ENCODE peak calls at places on chromosomes 3 and 15, in five cellular contexts. H is MM.1S, A is SK-N-SH, W is neural progenitor cell, Q is OCI-LY7. B is an unnamed sample.
A peak's percentile ranks its signal among the peaks of the same experiment; 100 is the strongest.

GRCh38 chr3:193783166-193783896 is 190.3 kb downstream of the OPA1 start:
- DNase-seq in H (no peak), A (no peak), W (no peak), Q (no peak), B (peak; percentile 73)

GRCh38 chr15:35168464-35168863 is 83.4 kb upstream of the NANOGP8 start:
- DNase-seq in H (no peak), A (no peak), W (no peak), Q (no peak), B (peak; percentile 83)

GRCh38 chr3:124666067-124666466 is 64.2 kb upstream of the UMPS start:
- DNase-seq in H (no peak), A (no peak), W (no peak), Q (no peak), B (no peak)

GRCh38 chr3:141646760-141647561 is 91.1 kb upstream of the RNF7 start:
- DNase-seq in H (no peak), A (peak; percentile 70), W (peak; percentile 59), Q (peak; percentile 39), B (peak; percentile 39)

GRCh38 chr3:12303532-12303931 is 14.7 kb downstream of the PPARG start:
- DNase-seq in H (no peak), A (no peak), W (no peak), Q (no peak), B (peak; percentile 55)

GRCh38 chr15:29309139-29309538 is 39.5 kb upstream of the NSMCE3 start:
- DNase-seq in H (no peak), A (no peak), W (no peak), Q (peak; percentile 17), B (no peak)

GRCh38 chr3:109081746-109082510 is 36.0 kb downstream of the MORC1 start:
- DNase-seq in H (peak; percentile 76), A (peak; percentile 34), W (peak; percentile 66), Q (peak; percentile 39), B (peak; percentile 57)

GRCh38 chr15:47715856-47716445 is 1.4 kb upstream of the SEMA6D start:
- DNase-seq in H (no peak), A (no peak), W (peak; percentile 53), Q (no peak), B (no peak)

GRCh38 chr15:31243895-31244294 is 82.7 kb upstream of the KLF13 start:
- DNase-seq in H (no peak), A (no peak), W (no peak), Q (no peak), B (no peak)

GRCh38 chr3:68256635-68257034 is 602.2 kb upstream of the SUCLG2 start:
- DNase-seq in H (no peak), A (peak; percentile 8), W (peak; percentile 48), Q (peak; percentile 32), B (peak; percentile 1)

GRCh38 chr3:36494461-36495109 is 114.3 kb downstream of the STAC start:
- DNase-seq in H (no peak), A (peak; percentile 36), W (no peak), Q (no peak), B (no peak)

GRCh38 chr3:159751141-159751540 is 237.5 kb upstream of the IL12A start:
- DNase-seq in H (no peak), A (no peak), W (no peak), Q (no peak), B (no peak)

GRCh38 chr3:78506581-78507195 is 1261.1 kb downstream of the ROBO1 start:
- DNase-seq in H (no peak), A (no peak), W (no peak), Q (no peak), B (peak; percentile 95)

GRCh38 chr15:99481831-99482230 is 84.0 kb upstream of the MEF2A start:
- DNase-seq in H (no peak), A (no peak), W (no peak), Q (no peak), B (no peak)

GRCh38 chr3:64501298-64501906 is 186.4 kb downstream of the ADAMTS9 start:
- DNase-seq in H (no peak), A (no peak), W (peak; percentile 15), Q (no peak), B (no peak)

GRCh38 chr3:43769097-43769470 is 78.3 kb downstream of the ABHD5 start:
- DNase-seq in H (no peak), A (no peak), W (no peak), Q (no peak), B (no peak)

GRCh38 chr15:73717206-73717605 is 33.0 kb downstream of the CD276 start:
- DNase-seq in H (no peak), A (no peak), W (no peak), Q (no peak), B (no peak)

GRCh38 chr15:47924381-47924780 is 196.4 kb upstream of the SLC24A5 start:
- DNase-seq in H (no peak), A (no peak), W (no peak), Q (no peak), B (no peak)

GRCh38 chr3:128922804-128923459 is 43.5 kb downstream of the ACAD9 start:
- DNase-seq in H (no peak), A (no peak), W (no peak), Q (no peak), B (no peak)

GRCh38 chr15:50808728-50809127 is 43.2 kb upstream of the SPPL2A start:
- DNase-seq in H (no peak), A (no peak), W (no peak), Q (no peak), B (no peak)

GRCh38 chr15:31306426-31307269 is 20.0 kb upstream of the KLF13 start:
- DNase-seq in H (no peak), A (no peak), W (peak; percentile 98), Q (peak; percentile 87), B (no peak)

GRCh38 chr3:38150780-38151528 is 12.5 kb downstream of the MYD88 start:
- DNase-seq in H (no peak), A (no peak), W (no peak), Q (no peak), B (no peak)
- TF ChIP-seq CTCF in H (no peak), A (peak; percentile 28), W (peak; percentile 30), Q (peak; percentile 59), B (peak; percentile 51)

GRCh38 chr3:27451261-27451660 is 32.9 kb downstream of the SLC4A7 start:
- DNase-seq in H (no peak), A (no peak), W (no peak), Q (no peak), B (peak; percentile 14)
- H4K20me1 ChIP-seq in H (no peaks in the 10 kb centered on the region), A (no peaks in the 10 kb centered on the region), W (peaks cover 24% of the 10 kb centered on the region), Q (no peaks in the 10 kb centered on the region), B (peaks cover 13% of the 10 kb centered on the region)

DNA sequence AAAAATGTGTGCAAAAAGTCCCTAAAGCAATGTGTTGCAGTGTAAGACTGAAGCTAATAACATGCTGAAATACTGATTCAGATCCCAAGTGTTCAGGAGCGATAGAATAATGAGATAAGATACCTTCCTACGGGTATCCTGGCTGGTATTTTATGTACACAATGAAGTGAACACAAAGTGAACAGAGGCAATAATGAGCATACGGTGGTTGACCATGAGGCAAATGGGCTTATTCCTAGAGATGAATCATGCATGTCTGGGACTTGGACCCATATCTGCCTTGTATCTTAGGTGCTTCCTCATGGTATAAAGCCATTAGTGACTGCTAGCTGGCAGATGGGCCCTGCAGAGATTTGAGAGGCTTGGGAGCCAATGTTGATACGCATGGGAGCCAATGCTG is 21.5 kb downstream of the PTPRG start:
- DNase-seq in H (no peak), A (no peak), W (no peak), Q (no peak), B (no peak)
- TF ChIP-seq EZH2phosphoT487 in H (no peak), A (no peak), W (no peak), Q (no peak), B (no peak)

DNA sequence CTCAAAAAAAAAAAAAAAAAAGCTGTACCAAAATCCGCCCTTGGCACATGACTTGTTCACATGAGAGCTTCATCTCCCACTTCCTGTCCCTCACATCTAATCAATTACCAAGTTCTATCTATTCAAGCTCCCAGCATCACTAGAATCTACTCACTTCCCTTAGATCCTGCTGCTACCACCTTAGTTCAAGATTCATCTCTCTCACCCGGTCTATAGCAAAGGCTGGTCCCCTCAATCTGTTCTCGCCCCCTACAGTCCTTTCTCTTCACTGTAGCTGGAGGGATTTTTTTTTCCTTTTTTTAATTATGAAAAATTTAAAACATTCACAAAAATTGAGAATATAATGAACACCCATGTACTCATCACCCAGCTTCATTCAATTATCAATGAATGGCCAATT is 16.7 kb upstream of the GPR160 start:
- DNase-seq in H (no peak), A (no peak), W (no peak), Q (peak; percentile 66), B (no peak)
- TF ChIP-seq CTCF in H (no peak), A (no peak), W (peak; percentile 13), Q (peak; percentile 77), B (peak; percentile 31)

DNA sequence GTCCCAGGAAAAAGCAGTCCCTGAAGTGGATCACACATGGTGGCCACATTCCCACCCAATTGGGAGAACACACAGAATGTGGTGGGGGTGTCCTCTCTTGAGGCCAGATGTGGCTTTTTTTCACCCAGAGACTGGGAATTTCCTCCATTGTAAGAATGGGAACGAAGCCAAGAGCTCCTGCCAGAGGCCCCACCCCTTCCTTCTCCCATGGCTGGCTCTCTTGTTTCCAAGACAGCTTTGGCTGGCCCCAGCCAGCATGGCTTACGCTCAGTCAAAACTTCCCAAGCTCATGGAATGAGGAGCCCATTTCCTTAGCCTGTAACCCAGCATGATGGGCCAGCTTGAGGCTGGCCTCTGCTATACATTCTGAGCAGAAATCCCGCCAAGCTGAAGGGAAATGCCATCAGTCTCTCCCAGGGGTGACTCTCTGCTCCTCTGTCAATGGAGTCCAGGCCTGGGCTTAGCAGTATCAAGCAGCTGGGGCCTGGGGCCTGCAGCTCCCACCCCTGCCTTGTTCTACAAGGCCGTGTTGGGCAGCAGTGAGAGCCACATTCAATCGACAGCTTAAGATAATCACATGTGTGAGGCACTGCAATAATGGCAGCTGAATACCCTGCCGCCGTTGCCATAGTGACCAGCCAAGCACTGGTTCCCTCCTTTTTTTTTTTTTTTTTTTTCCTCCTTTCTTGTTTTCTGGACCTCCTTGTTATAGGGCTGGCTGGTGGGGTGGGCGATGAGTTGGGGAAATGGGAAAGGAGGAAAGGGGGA is 142.4 kb downstream of the EPHB1 start:
- DNase-seq in H (no peak), A (no peak), W (peak; percentile 97), Q (no peak), B (no peak)
- H4K20me1 ChIP-seq in H (no peaks in the 10 kb centered on the region), A (no peaks in the 10 kb centered on the region), W (peaks cover 11% of the 10 kb centered on the region), Q (no peaks in the 10 kb centered on the region), B (no peaks in the 10 kb centered on the region)

DNA sequence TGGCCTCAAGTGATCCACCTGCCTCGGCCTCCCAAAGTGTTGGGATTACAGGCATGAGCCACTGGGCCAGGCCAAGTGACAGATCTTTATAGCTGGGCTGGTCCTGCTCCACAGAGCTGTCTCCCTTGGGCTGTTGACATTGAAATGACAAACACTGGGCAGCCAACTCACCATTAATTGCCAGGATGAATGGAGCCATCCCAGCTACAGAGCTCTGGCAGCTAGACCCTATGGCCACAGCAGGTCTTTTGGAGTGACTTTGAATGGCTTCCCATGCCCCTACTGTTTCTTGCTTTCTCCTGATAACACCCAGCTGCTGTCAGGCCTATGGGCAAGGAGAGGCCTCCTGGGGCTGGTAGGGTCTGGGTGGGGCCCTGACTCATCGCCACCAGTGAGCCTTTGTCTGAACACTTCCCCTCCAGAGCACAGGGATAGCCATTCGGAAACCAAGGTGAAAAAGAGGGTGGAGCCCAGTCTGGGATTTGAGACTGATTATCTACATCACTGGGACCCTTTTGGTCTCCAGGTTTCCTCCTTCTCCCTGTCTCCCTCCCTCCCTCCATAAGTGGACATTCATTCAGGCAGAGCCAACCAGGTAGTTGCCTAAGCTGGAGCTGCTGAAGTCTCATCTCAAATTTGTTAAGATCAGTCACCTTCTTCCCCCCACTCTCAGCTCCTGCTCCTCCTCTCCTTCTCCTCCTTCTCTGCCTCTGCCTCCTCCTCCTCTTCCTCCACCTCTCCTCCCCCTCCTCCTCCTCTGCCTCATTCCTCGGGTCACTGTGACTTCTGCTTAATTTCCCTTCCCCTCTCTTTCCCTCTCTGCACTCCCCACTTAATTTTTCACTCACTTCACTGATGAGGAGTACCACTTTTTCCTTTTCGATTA is 34.0 kb downstream of the BHLHE40 start:
- DNase-seq in H (no peak), A (no peak), W (no peak), Q (no peak), B (peak; percentile 80)
- TF ChIP-seq EZH2phosphoT487 in H (no peak), A (no peak), W (no peak), Q (no peak), B (no peak)

B was measured in PC-3.